ENCODE peak calls at places on chromosomes 11 and 22, in five cellular contexts. One of them, this sample, is unnamed.
A peak's percentile ranks its signal among the peaks of the same experiment; 100 is the strongest.

GRCh38 chr11:48066881-48067800 is 86.8 kb downstream of the PTPRJ start:
- DNase-seq in upper lobe of right lung: no peak
- DNase-seq in PC-3: no peak
- DNase-seq in SJSA1: no peak
- DNase-seq in Panc1: no peak
- DNase-seq in this sample: no peak

GRCh38 chr11:65829459-65829858 is 4.3 kb upstream of the SNX32 start:
- DNase-seq in upper lobe of right lung: no peak
- DNase-seq in SJSA1: no peak
- DNase-seq in Panc1: no peak
- DNase-seq in PC-3: no peak
- DNase-seq in this sample: no peak

GRCh38 chr11:84319853-84320252 is 1033.7 kb upstream of the CCDC90B start:
- DNase-seq in upper lobe of right lung: no peak
- DNase-seq in Panc1: no peak
- DNase-seq in PC-3: no peak
- DNase-seq in SJSA1: no peak
- DNase-seq in this sample: no peak

GRCh38 chr11:10514210-10514609 is 26.8 kb downstream of the RNF141 start:
- DNase-seq in Panc1: no peak
- DNase-seq in upper lobe of right lung: no peak
- DNase-seq in SJSA1: no peak
- DNase-seq in PC-3: peak; percentile 56
- DNase-seq in this sample: peak; percentile 63

GRCh38 chr11:10728779-10729472 is 22.1 kb upstream of the CTR9 start:
- DNase-seq in SJSA1: no peak
- DNase-seq in PC-3: no peak
- DNase-seq in upper lobe of right lung: no peak
- DNase-seq in Panc1: no peak
- DNase-seq in this sample: no peak

GRCh38 chr11:44775366-44776356 is 48.9 kb downstream of the TSPAN18 start:
- DNase-seq in upper lobe of right lung: no peak
- DNase-seq in PC-3: peak; percentile 64
- DNase-seq in SJSA1: no peak
- DNase-seq in Panc1: peak; percentile 27
- DNase-seq in this sample: peak; percentile 89

GRCh38 chr22:41994506-41994905 is 4.1 kb upstream of the WBP2NL start:
- DNase-seq in SJSA1: no peak
- DNase-seq in upper lobe of right lung: peak; percentile 22
- DNase-seq in Panc1: no peak
- DNase-seq in PC-3: no peak
- DNase-seq in this sample: no peak

GRCh38 chr11:94876645-94877445 is 96.5 kb downstream of the CWC15 start:
- DNase-seq in Panc1: peak; percentile 84
- DNase-seq in SJSA1: peak; percentile 79
- DNase-seq in upper lobe of right lung: peak; percentile 76
- DNase-seq in PC-3: peak; percentile 84
- DNase-seq in this sample: no peak

GRCh38 chr22:50341977-50342650 is 1.0 kb upstream of the PPP6R2 start:
- DNase-seq in upper lobe of right lung: peak; percentile 93
- DNase-seq in PC-3: peak; percentile 89
- DNase-seq in SJSA1: peak; percentile 93
- DNase-seq in Panc1: peak; percentile 74
- DNase-seq in this sample: peak; percentile 96

GRCh38 chr11:116595305-116595880 is 177.4 kb downstream of the BUD13 start:
- DNase-seq in upper lobe of right lung: no peak
- DNase-seq in PC-3: no peak
- DNase-seq in SJSA1: no peak
- DNase-seq in Panc1: no peak
- DNase-seq in this sample: no peak

GRCh38 chr22:31526275-31526674 is 29.9 kb downstream of the SFI1 start:
- DNase-seq in PC-3: no peak
- DNase-seq in upper lobe of right lung: no peak
- DNase-seq in SJSA1: no peak
- DNase-seq in Panc1: no peak
- DNase-seq in this sample: no peak

GRCh38 chr22:48278620-48279464 is 1516.4 kb downstream of the TBC1D22A start:
- DNase-seq in SJSA1: no peak
- DNase-seq in Panc1: no peak
- DNase-seq in upper lobe of right lung: no peak
- DNase-seq in PC-3: no peak
- DNase-seq in this sample: no peak

GRCh38 chr22:21712751-21713427 is 22.7 kb downstream of the YPEL1 start:
- DNase-seq in SJSA1: peak; percentile 78
- DNase-seq in Panc1: peak; percentile 51
- DNase-seq in upper lobe of right lung: no peak
- DNase-seq in PC-3: peak; percentile 73
- DNase-seq in this sample: peak; percentile 81

GRCh38 chr11:93542753-93543246 is 391 bp downstream of the SMCO4 start:
- DNase-seq in upper lobe of right lung: no peak
- DNase-seq in PC-3: no peak
- DNase-seq in SJSA1: no peak
- DNase-seq in Panc1: no peak
- DNase-seq in this sample: no peak

GRCh38 chr11:90774727-90775572 is 552.1 kb upstream of the CHORDC1 start:
- DNase-seq in Panc1: no peak
- DNase-seq in upper lobe of right lung: no peak
- DNase-seq in SJSA1: no peak
- DNase-seq in PC-3: no peak
- DNase-seq in this sample: no peak

GRCh38 chr11:115083129-115083823 is 404.9 kb downstream of the NXPE2 start:
- DNase-seq in SJSA1: no peak
- DNase-seq in PC-3: no peak
- DNase-seq in Panc1: no peak
- DNase-seq in upper lobe of right lung: no peak
- DNase-seq in this sample: no peak

GRCh38 chr11:91373497-91373896 is 851.1 kb upstream of the FAT3 start:
- DNase-seq in PC-3: peak; percentile 32
- DNase-seq in Panc1: no peak
- DNase-seq in upper lobe of right lung: no peak
- DNase-seq in SJSA1: no peak
- DNase-seq in this sample: peak; percentile 46

GRCh38 chr11:115627071-115627470 is 122.9 kb upstream of the CADM1 start:
- DNase-seq in Panc1: no peak
- DNase-seq in upper lobe of right lung: no peak
- DNase-seq in SJSA1: no peak
- DNase-seq in PC-3: no peak
- DNase-seq in this sample: no peak

GRCh38 chr11:35390737-35391682 is 28.3 kb downstream of the SLC1A2 start:
- DNase-seq in PC-3: peak; percentile 92
- DNase-seq in SJSA1: no peak
- DNase-seq in upper lobe of right lung: no peak
- DNase-seq in Panc1: peak; percentile 69
- DNase-seq in this sample: peak; percentile 71

GRCh38 chr11:128361451-128362020 is 225.8 kb downstream of the ETS1 start:
- DNase-seq in Panc1: no peak
- DNase-seq in upper lobe of right lung: no peak
- DNase-seq in SJSA1: peak; percentile 45
- DNase-seq in PC-3: peak; percentile 58
- DNase-seq in this sample: no peak

GRCh38 chr11:12079726-12080556 is 30.4 kb upstream of the MICAL2 start:
- DNase-seq in Panc1: peak; percentile 87
- DNase-seq in upper lobe of right lung: peak; percentile 70
- DNase-seq in SJSA1: peak; percentile 91
- DNase-seq in PC-3: peak; percentile 96
- DNase-seq in this sample: no peak

GRCh38 chr11:65089621-65090020 is 5.6 kb downstream of the ZFPL1 start:
- DNase-seq in PC-3: no peak
- DNase-seq in upper lobe of right lung: no peak
- DNase-seq in SJSA1: no peak
- DNase-seq in Panc1: no peak
- DNase-seq in this sample: no peak

GRCh38 chr11:86955674-86956522 is 703 bp upstream of the FZD4 start:
- DNase-seq in PC-3: peak; percentile 83
- DNase-seq in Panc1: no peak
- DNase-seq in SJSA1: peak; percentile 55
- DNase-seq in upper lobe of right lung: peak; percentile 92
- DNase-seq in this sample: peak; percentile 93

GRCh38 chr11:35420371-35420770 is 1.0 kb upstream of the SLC1A2 start:
- DNase-seq in upper lobe of right lung: peak; percentile 69
- DNase-seq in SJSA1: no peak
- DNase-seq in Panc1: no peak
- DNase-seq in PC-3: no peak
- DNase-seq in this sample: no peak

GRCh38 chr11:105609341-105609781 is 512 bp upstream of the GRIA4 start:
- DNase-seq in SJSA1: no peak
- DNase-seq in upper lobe of right lung: no peak
- DNase-seq in PC-3: peak; percentile 62
- DNase-seq in Panc1: no peak
- DNase-seq in this sample: peak; percentile 70

GRCh38 chr22:22909605-22910271 is 22.1 kb downstream of the IGLL5 start:
- DNase-seq in PC-3: no peak
- DNase-seq in SJSA1: no peak
- DNase-seq in Panc1: no peak
- DNase-seq in upper lobe of right lung: no peak
- DNase-seq in this sample: no peak

GRCh38 chr11:45857834-45858492 is 10.7 kb downstream of the CRY2 start:
- DNase-seq in SJSA1: no peak
- DNase-seq in PC-3: no peak
- DNase-seq in Panc1: no peak
- DNase-seq in upper lobe of right lung: no peak
- DNase-seq in this sample: no peak

GRCh38 chr22:49960967-49961600 is 512 bp downstream of the PIM3 start:
- DNase-seq in SJSA1: no peak
- DNase-seq in upper lobe of right lung: peak; percentile 81
- DNase-seq in PC-3: peak; percentile 47
- DNase-seq in Panc1: no peak
- DNase-seq in this sample: peak; percentile 75

GRCh38 chr22:48103126-48103875 is 1340.9 kb downstream of the TBC1D22A start:
- DNase-seq in Panc1: no peak
- DNase-seq in SJSA1: peak; percentile 25
- DNase-seq in upper lobe of right lung: no peak
- DNase-seq in PC-3: no peak
- DNase-seq in this sample: no peak

GRCh38 chr11:9821008-9821752 is 157.3 kb downstream of the SWAP70 start:
- DNase-seq in Panc1: no peak
- DNase-seq in upper lobe of right lung: no peak
- DNase-seq in PC-3: peak; percentile 36
- DNase-seq in SJSA1: no peak
- DNase-seq in this sample: no peak

GRCh38 chr11:35348898-35349687 is 70.3 kb downstream of the SLC1A2 start:
- DNase-seq in PC-3: no peak
- DNase-seq in Panc1: no peak
- DNase-seq in upper lobe of right lung: no peak
- DNase-seq in SJSA1: no peak
- DNase-seq in this sample: no peak

GRCh38 chr11:57349491-57350274 is 11.5 kb downstream of the P2RX3 start:
- DNase-seq in PC-3: peak; percentile 65
- DNase-seq in upper lobe of right lung: peak; percentile 85
- DNase-seq in Panc1: no peak
- DNase-seq in SJSA1: peak; percentile 56
- DNase-seq in this sample: peak; percentile 81

GRCh38 chr22:36673821-36674220 is 29.7 kb downstream of the CACNG2 start:
- DNase-seq in SJSA1: no peak
- DNase-seq in PC-3: peak; percentile 44
- DNase-seq in Panc1: no peak
- DNase-seq in upper lobe of right lung: no peak
- DNase-seq in this sample: no peak

GRCh38 chr22:32323513-32324164 is 34.0 kb upstream of the RFPL3 start:
- DNase-seq in PC-3: no peak
- DNase-seq in upper lobe of right lung: peak; percentile 42
- DNase-seq in SJSA1: peak; percentile 25
- DNase-seq in Panc1: no peak
- DNase-seq in this sample: no peak

GRCh38 chr22:50730941-50731661 is 6.9 kb upstream of the ACR start:
- DNase-seq in PC-3: no peak
- DNase-seq in Panc1: no peak
- DNase-seq in SJSA1: peak; percentile 34
- DNase-seq in upper lobe of right lung: peak; percentile 69
- DNase-seq in this sample: no peak

GRCh38 chr22:39490135-39490798 is 11.8 kb upstream of the MIEF1 start:
- DNase-seq in upper lobe of right lung: peak; percentile 86
- DNase-seq in Panc1: no peak
- DNase-seq in PC-3: peak; percentile 69
- DNase-seq in SJSA1: peak; percentile 71
- DNase-seq in this sample: peak; percentile 94
- H3K4me3 ChIP-seq in upper lobe of right lung: no peak overlapping the region
- H3K4me3 ChIP-seq in Panc1: no peak overlapping the region
- H3K4me3 ChIP-seq in PC-3: no peak overlapping the region
- H3K4me3 ChIP-seq in SJSA1: no peak overlapping the region
- H3K4me3 ChIP-seq in this sample: no peak overlapping the region

GRCh38 chr11:119421941-119422504 is 949 bp downstream of the THY1 start:
- DNase-seq in SJSA1: no peak
- DNase-seq in Panc1: no peak
- DNase-seq in PC-3: no peak
- DNase-seq in upper lobe of right lung: no peak
- DNase-seq in this sample: no peak

GRCh38 chr11:119424276-119424675 is 1.3 kb upstream of the THY1 start:
- DNase-seq in Panc1: no peak
- DNase-seq in upper lobe of right lung: no peak
- DNase-seq in SJSA1: no peak
- DNase-seq in PC-3: no peak
- DNase-seq in this sample: no peak

GRCh38 chr11:119422505-119423416 is at the start of gene THY1:
- DNase-seq in PC-3: no peak
- DNase-seq in upper lobe of right lung: no peak
- DNase-seq in SJSA1: no peak
- DNase-seq in Panc1: no peak
- DNase-seq in this sample: no peak

GRCh38 chr11:119424775-119425174 is 1.8 kb upstream of the THY1 start:
- DNase-seq in PC-3: no peak
- DNase-seq in SJSA1: no peak
- DNase-seq in Panc1: no peak
- DNase-seq in upper lobe of right lung: no peak
- DNase-seq in this sample: no peak

GRCh38 chr11:119423459-119424254 is 685 bp upstream of the THY1 start:
- DNase-seq in SJSA1: no peak
- DNase-seq in Panc1: no peak
- DNase-seq in PC-3: no peak
- DNase-seq in upper lobe of right lung: no peak
- DNase-seq in this sample: no peak
- H3K4me3 ChIP-seq in SJSA1: no peak overlapping the region
- H3K4me3 ChIP-seq in Panc1: peak overlapping the region; percentile 51
- H3K4me3 ChIP-seq in PC-3: no peak overlapping the region
- H3K4me3 ChIP-seq in upper lobe of right lung: no peak overlapping the region
- H3K4me3 ChIP-seq in this sample: no peak overlapping the region

DNA sequence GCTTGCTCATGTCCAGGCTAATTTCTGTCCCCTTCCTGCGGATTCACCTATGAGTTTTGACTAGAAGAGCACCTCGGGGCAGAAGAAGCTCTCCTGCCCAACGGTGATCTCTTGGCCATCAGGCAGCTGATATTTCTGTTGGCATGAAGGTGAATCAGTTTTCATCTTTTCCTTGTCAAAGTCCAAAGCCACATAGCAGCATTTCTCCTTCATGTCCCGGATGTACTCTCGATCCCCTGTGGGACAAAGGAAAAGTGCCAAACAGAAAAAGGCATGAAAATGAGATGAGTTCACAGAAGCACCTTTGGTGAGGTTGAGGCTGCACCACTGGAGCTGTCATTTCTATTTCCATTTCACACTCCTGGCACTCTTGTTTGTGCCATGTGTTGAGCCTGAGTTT is 56.8 kb downstream of the DHCR7 start:
- DNase-seq in SJSA1: no peak
- DNase-seq in PC-3: no peak
- DNase-seq in Panc1: no peak
- DNase-seq in upper lobe of right lung: no peak
- DNase-seq in this sample: no peak
- H3K4me3 ChIP-seq in SJSA1: no peak overlapping the region
- H3K4me3 ChIP-seq in PC-3: no peak overlapping the region
- H3K4me3 ChIP-seq in Panc1: no peak overlapping the region
- H3K4me3 ChIP-seq in upper lobe of right lung: no peak overlapping the region
- H3K4me3 ChIP-seq in this sample: no peak overlapping the region

GRCh38 chr22:30305906-30306628 is 16.8 kb upstream of the CASTOR1 start:
- DNase-seq in Panc1: no peak
- DNase-seq in upper lobe of right lung: no peak
- DNase-seq in SJSA1: no peak
- DNase-seq in PC-3: no peak
- DNase-seq in this sample: no peak
- H3K4me3 ChIP-seq in Panc1: no peak overlapping the region
- H3K4me3 ChIP-seq in upper lobe of right lung: peak overlapping the region; percentile 18
- H3K4me3 ChIP-seq in SJSA1: no peak overlapping the region
- H3K4me3 ChIP-seq in PC-3: no peak overlapping the region
- H3K4me3 ChIP-seq in this sample: no peak overlapping the region